ENCODE peak calls at places on chromosomes 1 and 21, in six cellular contexts. One of them, this sample, is unnamed.

GRCh38 chr1:35452086-35452485 is 105.1 kb downstream of the KIAA0319L start:
- DNase-seq in HCT116: no peak
- DNase-seq in HepG2: no peak
- DNase-seq in HEK293T: no peak
- DNase-seq in K562: no peak
- DNase-seq in H1: no peak
- DNase-seq in this sample: no peak

GRCh38 chr1:172585861-172586260 is 52.9 kb downstream of the SUCO start:
- DNase-seq in HCT116: no peak
- DNase-seq in HepG2: no peak
- DNase-seq in HEK293T: no peak
- DNase-seq in K562: no peak
- DNase-seq in H1: no peak
- DNase-seq in this sample: no peak

GRCh38 chr21:42439284-42440186 is 35.8 kb downstream of the UBASH3A start:
- DNase-seq in HCT116: no peak
- DNase-seq in HepG2: no peak
- DNase-seq in HEK293T: no peak
- DNase-seq in K562: no peak
- DNase-seq in H1: no peak
- DNase-seq in this sample: no peak

GRCh38 chr21:46183910-46184624 is at the start of gene SPATC1L:
- DNase-seq in HCT116: no peak
- DNase-seq in HepG2: peak; percentile 24
- DNase-seq in HEK293T: peak; percentile 72
- DNase-seq in K562: peak; percentile 71
- DNase-seq in H1: peak; percentile 74
- DNase-seq in this sample: peak; percentile 69

GRCh38 chr21:31894441-31894840 is 21.6 kb downstream of the HUNK start:
- DNase-seq in HCT116: no peak
- DNase-seq in HepG2: no peak
- DNase-seq in HEK293T: no peak
- DNase-seq in K562: no peak
- DNase-seq in H1: no peak
- DNase-seq in this sample: no peak

GRCh38 chr1:17187065-17187464 is 17.9 kb upstream of the PADI1 start:
- DNase-seq in HCT116: no peak
- DNase-seq in HepG2: no peak
- DNase-seq in HEK293T: no peak
- DNase-seq in K562: no peak
- DNase-seq in H1: peak; percentile 43
- DNase-seq in this sample: no peak

GRCh38 chr1:108767708-108768107 is 21.2 kb downstream of the STXBP3 start:
- DNase-seq in HCT116: no peak
- DNase-seq in HepG2: no peak
- DNase-seq in HEK293T: no peak
- DNase-seq in K562: no peak
- DNase-seq in H1: no peak
- DNase-seq in this sample: no peak

GRCh38 chr1:178564086-178564782 is 51.3 kb downstream of the TEX35 start:
- DNase-seq in HCT116: no peak
- DNase-seq in HepG2: peak; percentile 70
- DNase-seq in HEK293T: no peak
- DNase-seq in K562: no peak
- DNase-seq in H1: no peak
- DNase-seq in this sample: no peak

GRCh38 chr1:215631489-215631888 is 64.4 kb downstream of the KCTD3 start:
- DNase-seq in HCT116: no peak
- DNase-seq in HepG2: no peak
- DNase-seq in HEK293T: no peak
- DNase-seq in K562: no peak
- DNase-seq in H1: no peak
- DNase-seq in this sample: no peak

GRCh38 chr1:12006167-12006921 is 13.0 kb upstream of the MIIP start:
- DNase-seq in HCT116: no peak
- DNase-seq in HepG2: no peak
- DNase-seq in HEK293T: no peak
- DNase-seq in K562: peak; percentile 68
- DNase-seq in H1: no peak
- DNase-seq in this sample: no peak

GRCh38 chr1:203046984-203047630 is 20.8 kb downstream of the PPFIA4 start:
- DNase-seq in HCT116: no peak
- DNase-seq in HepG2: no peak
- DNase-seq in HEK293T: no peak
- DNase-seq in K562: no peak
- DNase-seq in H1: no peak
- DNase-seq in this sample: no peak

GRCh38 chr1:39081266-39082139 is 55.4 kb downstream of the NDUFS5 start:
- DNase-seq in HCT116: no peak
- DNase-seq in HepG2: no peak
- DNase-seq in HEK293T: peak; percentile 49
- DNase-seq in K562: peak; percentile 75
- DNase-seq in H1: peak; percentile 77
- DNase-seq in this sample: peak; percentile 64

GRCh38 chr1:156101880-156102279 is 12.6 kb upstream of the LMNA start:
- DNase-seq in HCT116: no peak
- DNase-seq in HepG2: no peak
- DNase-seq in HEK293T: no peak
- DNase-seq in K562: no peak
- DNase-seq in H1: no peak
- DNase-seq in this sample: no peak

GRCh38 chr1:221543529-221544120 is 198.3 kb downstream of the DUSP10 start:
- DNase-seq in HCT116: peak; percentile 2
- DNase-seq in HepG2: no peak
- DNase-seq in HEK293T: peak; percentile 15
- DNase-seq in K562: no peak
- DNase-seq in H1: no peak
- DNase-seq in this sample: no peak

GRCh38 chr1:110310300-110310699 is 28.9 kb upstream of the RBM15 start:
- DNase-seq in HCT116: no peak
- DNase-seq in HepG2: no peak
- DNase-seq in HEK293T: no peak
- DNase-seq in K562: no peak
- DNase-seq in H1: no peak
- DNase-seq in this sample: no peak

GRCh38 chr1:2555634-2556276 is 416 bp upstream of the TNFRSF14 start:
- DNase-seq in HCT116: no peak
- DNase-seq in HepG2: no peak
- DNase-seq in HEK293T: no peak
- DNase-seq in K562: no peak
- DNase-seq in H1: no peak
- DNase-seq in this sample: no peak

GRCh38 chr1:164836614-164837018 is 277.6 kb downstream of the PBX1 start:
- DNase-seq in HCT116: no peak
- DNase-seq in HepG2: no peak
- DNase-seq in HEK293T: no peak
- DNase-seq in K562: no peak
- DNase-seq in H1: no peak
- DNase-seq in this sample: no peak

GRCh38 chr1:164838786-164839185 is 279.8 kb downstream of the PBX1 start:
- DNase-seq in HCT116: no peak
- DNase-seq in HepG2: no peak
- DNase-seq in HEK293T: no peak
- DNase-seq in K562: no peak
- DNase-seq in H1: no peak
- DNase-seq in this sample: no peak

GRCh38 chr1:164830628-164831027 is 271.6 kb downstream of the PBX1 start:
- DNase-seq in HCT116: no peak
- DNase-seq in HepG2: no peak
- DNase-seq in HEK293T: no peak
- DNase-seq in K562: no peak
- DNase-seq in H1: no peak
- DNase-seq in this sample: no peak

DNA sequence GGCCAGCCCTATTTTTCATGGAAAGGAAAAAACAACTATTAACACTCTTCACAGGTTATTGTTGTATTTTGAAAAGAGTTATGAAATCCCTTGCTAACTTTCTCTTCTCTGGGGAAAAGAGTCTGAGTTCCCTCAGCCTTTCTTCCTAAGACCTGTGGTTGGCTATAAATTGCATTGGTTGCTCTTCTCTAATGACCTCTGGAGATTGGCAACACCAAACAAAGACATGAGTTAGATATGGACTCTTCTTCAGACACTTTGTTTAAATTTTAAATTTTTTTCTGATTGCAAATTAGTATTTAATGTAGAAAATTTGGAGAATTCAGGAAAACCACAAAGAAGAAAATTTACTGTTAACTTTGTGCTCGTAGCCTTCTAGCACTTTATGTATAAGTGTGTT is 275.7 kb downstream of the PBX1 start:
- DNase-seq in HCT116: no peak
- DNase-seq in HepG2: no peak
- DNase-seq in HEK293T: no peak
- DNase-seq in K562: no peak
- DNase-seq in H1: no peak
- DNase-seq in this sample: no peak
- TF ChIP-seq SP1 in HCT116: no peak
- TF ChIP-seq SP1 in HepG2: no peak
- TF ChIP-seq SP1 in HEK293T: no peak
- TF ChIP-seq SP1 in K562: no peak
- TF ChIP-seq SP1 in H1: no peak
- TF ChIP-seq SP1 in this sample: no peak

DNA sequence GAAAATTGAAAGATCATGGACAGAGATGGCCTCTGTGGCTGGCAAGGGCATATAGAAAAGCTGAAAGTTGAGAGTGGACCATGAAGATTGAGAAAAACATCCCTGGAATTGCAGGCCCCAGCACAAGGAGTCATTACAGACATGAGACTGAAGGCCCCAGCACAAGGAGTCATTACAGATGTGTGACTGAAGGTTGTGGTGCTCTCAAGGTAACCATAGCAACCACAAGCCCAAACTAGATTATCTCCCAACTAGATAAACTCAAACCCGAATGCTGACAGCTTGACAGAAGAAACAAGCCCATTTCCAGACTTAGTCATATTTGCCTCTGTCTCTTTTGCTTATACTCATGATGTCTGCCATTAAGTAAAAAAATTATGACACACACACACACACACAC is 1252.1 kb upstream of the ADGRL4 start:
- DNase-seq in HCT116: no peak
- DNase-seq in HepG2: no peak
- DNase-seq in HEK293T: no peak
- DNase-seq in K562: no peak
- DNase-seq in H1: no peak
- DNase-seq in this sample: no peak
- TF ChIP-seq SP1 in HCT116: no peak
- TF ChIP-seq SP1 in HepG2: no peak
- TF ChIP-seq SP1 in HEK293T: no peak
- TF ChIP-seq SP1 in K562: no peak
- TF ChIP-seq SP1 in H1: no peak
- TF ChIP-seq SP1 in this sample: no peak

DNA sequence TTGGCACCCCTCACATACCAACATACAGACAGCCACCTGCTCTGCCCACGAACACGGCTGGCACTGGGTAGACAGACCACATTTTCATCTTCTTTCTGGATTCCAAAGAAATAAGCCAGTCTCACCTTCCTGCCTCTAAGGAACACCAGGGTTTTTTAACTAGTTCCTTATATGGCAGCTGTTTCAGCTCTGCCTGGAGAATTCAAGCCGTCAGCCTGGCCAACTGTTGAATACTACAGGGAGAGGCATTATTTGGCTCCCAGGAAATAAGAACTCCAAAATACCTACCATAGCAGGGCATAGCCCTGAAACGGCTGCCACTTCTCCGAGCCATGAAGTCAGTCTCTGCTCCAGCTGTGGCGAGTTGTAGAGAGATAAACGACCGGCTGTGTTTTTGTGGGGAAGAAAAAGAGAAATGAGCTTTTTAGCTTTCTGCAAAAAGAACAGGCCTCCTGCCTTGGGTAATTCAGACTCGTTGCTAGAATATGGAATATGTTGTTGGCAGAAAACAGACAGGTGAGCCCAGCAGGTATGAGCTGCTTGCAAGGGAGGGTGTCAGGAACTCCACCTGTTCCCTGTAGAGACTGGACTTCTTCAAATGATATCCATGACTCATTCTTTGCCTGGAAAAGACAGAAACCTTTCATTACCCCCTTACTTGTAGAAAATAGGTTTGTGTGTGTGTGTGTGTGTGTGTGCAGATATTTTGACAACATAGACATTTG is 51.8 kb downstream of the MT1HL1 start:
- DNase-seq in HCT116: no peak
- DNase-seq in HepG2: no peak
- DNase-seq in HEK293T: no peak
- DNase-seq in K562: no peak
- DNase-seq in H1: no peak
- DNase-seq in this sample: peak; percentile 15
- TF ChIP-seq SP1 in HCT116: no peak
- TF ChIP-seq SP1 in HepG2: no peak
- TF ChIP-seq SP1 in HEK293T: no peak
- TF ChIP-seq SP1 in K562: no peak
- TF ChIP-seq SP1 in H1: no peak
- TF ChIP-seq SP1 in this sample: no peak

GRCh38 chr1:115332813-115333608 is 5.0 kb downstream of the NGF start:
- DNase-seq in HCT116: no peak
- DNase-seq in HepG2: no peak
- DNase-seq in HEK293T: no peak
- DNase-seq in K562: no peak
- DNase-seq in H1: no peak
- DNase-seq in this sample: no peak
- TF ChIP-seq SP1 in HCT116: no peak
- TF ChIP-seq SP1 in HepG2: no peak
- TF ChIP-seq SP1 in HEK293T: no peak
- TF ChIP-seq SP1 in K562: no peak
- TF ChIP-seq SP1 in H1: no peak
- TF ChIP-seq SP1 in this sample: no peak

GRCh38 chr1:153195216-153195615 is 8.0 kb upstream of the LELP1 start:
- DNase-seq in HCT116: no peak
- DNase-seq in HepG2: no peak
- DNase-seq in HEK293T: no peak
- DNase-seq in K562: no peak
- DNase-seq in H1: no peak
- DNase-seq in this sample: no peak

GRCh38 chr1:153190373-153190772 is 12.9 kb upstream of the LELP1 start:
- DNase-seq in HCT116: peak; percentile 27
- DNase-seq in HepG2: no peak
- DNase-seq in HEK293T: no peak
- DNase-seq in K562: no peak
- DNase-seq in H1: no peak
- DNase-seq in this sample: no peak

GRCh38 chr1:153194331-153195050 is 8.7 kb upstream of the LELP1 start:
- DNase-seq in HCT116: no peak
- DNase-seq in HepG2: no peak
- DNase-seq in HEK293T: no peak
- DNase-seq in K562: no peak
- DNase-seq in H1: no peak
- DNase-seq in this sample: no peak

DNA sequence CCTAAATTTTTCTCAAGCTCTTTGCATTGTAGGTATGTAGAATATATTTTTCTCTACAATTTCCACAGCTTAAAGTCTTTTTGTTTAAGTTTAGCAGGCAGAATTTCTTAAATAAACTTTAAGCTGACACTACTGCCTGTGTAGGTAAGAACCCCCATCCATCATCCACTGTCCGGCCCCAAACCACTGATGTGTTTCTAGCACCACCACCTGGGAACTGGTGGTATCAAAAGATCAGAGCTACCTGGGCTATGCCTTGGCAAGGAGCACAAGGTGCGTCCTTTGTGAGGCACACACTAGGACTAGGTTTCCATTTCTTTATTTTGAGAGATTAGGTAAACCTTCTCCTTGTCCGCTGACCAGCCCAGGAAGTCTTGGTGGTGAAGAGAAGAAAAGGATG is 10.5 kb upstream of the LELP1 start:
- DNase-seq in HCT116: peak; percentile 28
- DNase-seq in HepG2: peak; percentile 8
- DNase-seq in HEK293T: peak; percentile 41
- DNase-seq in K562: peak; percentile 50
- DNase-seq in H1: peak; percentile 78
- DNase-seq in this sample: peak; percentile 73
- TF ChIP-seq SP1 in HCT116: no peak
- TF ChIP-seq SP1 in HepG2: no peak
- TF ChIP-seq SP1 in HEK293T: no peak
- TF ChIP-seq SP1 in K562: no peak
- TF ChIP-seq SP1 in H1: no peak
- TF ChIP-seq SP1 in this sample: no peak